ENCODE peak calls at places on chromosomes 16 and 17, in four cellular contexts. One of them, this sample, is unnamed.
A peak's percentile ranks its signal among the peaks of the same experiment; 100 is the strongest.

GRCh38 chr16:2843526-2843925 is 13.4 kb downstream of the ZG16B start:
- DNase-seq in GM23338: no peak
- DNase-seq in bronchial epithelial cell: no peak
- DNase-seq in effector memory CD4-positive, alpha-beta T cell: no peak
- DNase-seq in this sample: no peak

GRCh38 chr17:21399476-21400203 is 23.5 kb downstream of the KCNJ12 start:
- DNase-seq in GM23338: no peak
- DNase-seq in bronchial epithelial cell: no peak
- DNase-seq in effector memory CD4-positive, alpha-beta T cell: no peak
- DNase-seq in this sample: no peak

GRCh38 chr17:80137131-80137530 is 9.8 kb downstream of the EIF4A3 start:
- DNase-seq in GM23338: no peak
- DNase-seq in bronchial epithelial cell: no peak
- DNase-seq in effector memory CD4-positive, alpha-beta T cell: no peak
- DNase-seq in this sample: no peak

GRCh38 chr17:38922538-38923291 is 2.7 kb upstream of the LASP1NB start:
- DNase-seq in GM23338: peak; percentile 76
- DNase-seq in bronchial epithelial cell: peak; percentile 29
- DNase-seq in effector memory CD4-positive, alpha-beta T cell: no peak
- DNase-seq in this sample: peak; percentile 54

GRCh38 chr17:75835315-75835987 is 8.8 kb downstream of the UNC13D start:
- DNase-seq in GM23338: peak; percentile 71
- DNase-seq in bronchial epithelial cell: no peak
- DNase-seq in effector memory CD4-positive, alpha-beta T cell: no peak
- DNase-seq in this sample: peak; percentile 50

GRCh38 chr17:56880571-56880970 is 33.3 kb downstream of the TRIM25 start:
- DNase-seq in GM23338: no peak
- DNase-seq in bronchial epithelial cell: no peak
- DNase-seq in effector memory CD4-positive, alpha-beta T cell: no peak
- DNase-seq in this sample: no peak

GRCh38 chr16:49748322-49748721 is 107.6 kb downstream of the ZNF423 start:
- DNase-seq in GM23338: no peak
- DNase-seq in bronchial epithelial cell: no peak
- DNase-seq in effector memory CD4-positive, alpha-beta T cell: no peak
- DNase-seq in this sample: peak; percentile 40

GRCh38 chr17:42221886-42222745 is 27.8 kb upstream of the GHDC start:
- DNase-seq in GM23338: peak; percentile 83
- DNase-seq in bronchial epithelial cell: peak; percentile 30
- DNase-seq in effector memory CD4-positive, alpha-beta T cell: peak; percentile 21
- DNase-seq in this sample: peak; percentile 74

GRCh38 chr17:58516644-58517377 is 2.4 kb upstream of the MTMR4 start:
- DNase-seq in GM23338: no peak
- DNase-seq in bronchial epithelial cell: no peak
- DNase-seq in effector memory CD4-positive, alpha-beta T cell: no peak
- DNase-seq in this sample: no peak

GRCh38 chr17:50955160-50955559 is 89.0 kb upstream of the TOB1 start:
- DNase-seq in GM23338: no peak
- DNase-seq in bronchial epithelial cell: no peak
- DNase-seq in effector memory CD4-positive, alpha-beta T cell: no peak
- DNase-seq in this sample: no peak
- H3K27me3 ChIP-seq in GM23338: no peaks in the 10 kb centered on the region
- H3K27me3 ChIP-seq in bronchial epithelial cell: no peaks in the 10 kb centered on the region
- H3K27me3 ChIP-seq in effector memory CD4-positive, alpha-beta T cell: no peaks in the 10 kb centered on the region
- H3K27me3 ChIP-seq in this sample: no peaks in the 10 kb centered on the region

GRCh38 chr16:46743232-46743719 is 4.9 kb downstream of the MYLK3 start:
- DNase-seq in GM23338: peak; percentile 58
- DNase-seq in bronchial epithelial cell: peak; percentile 3
- DNase-seq in effector memory CD4-positive, alpha-beta T cell: no peak
- DNase-seq in this sample: peak; percentile 47
- H3K4me3 ChIP-seq in GM23338: no peak overlapping the region
- H3K4me3 ChIP-seq in bronchial epithelial cell: no peak overlapping the region
- H3K4me3 ChIP-seq in effector memory CD4-positive, alpha-beta T cell: no peak overlapping the region
- H3K4me3 ChIP-seq in this sample: peak overlapping the region; percentile 37

DNA sequence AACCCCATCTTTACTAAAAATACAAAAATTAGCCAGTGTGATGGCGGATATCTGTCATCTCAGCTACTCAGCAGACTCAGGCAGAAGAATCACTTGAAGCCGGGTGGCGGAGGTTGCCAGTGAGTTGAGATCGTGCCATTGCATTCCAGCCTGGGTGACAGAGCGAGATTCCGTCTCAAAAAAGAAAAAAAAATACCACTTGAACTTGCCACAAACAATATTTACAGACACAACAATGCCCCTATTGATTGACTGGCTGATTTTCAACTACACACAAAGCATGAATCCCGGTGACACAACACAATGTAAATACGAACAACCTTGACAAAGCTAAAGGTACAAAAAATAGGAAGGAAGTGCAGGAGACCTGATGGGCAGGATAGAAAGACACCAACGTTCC is 49.3 kb downstream of the NXN start:
- DNase-seq in GM23338: no peak
- DNase-seq in bronchial epithelial cell: no peak
- DNase-seq in effector memory CD4-positive, alpha-beta T cell: no peak
- DNase-seq in this sample: no peak
- H3K27me3 ChIP-seq in GM23338: no peaks in the 10 kb centered on the region
- H3K27me3 ChIP-seq in bronchial epithelial cell: no peaks in the 10 kb centered on the region
- H3K27me3 ChIP-seq in effector memory CD4-positive, alpha-beta T cell: no peaks in the 10 kb centered on the region
- H3K27me3 ChIP-seq in this sample: no peaks in the 10 kb centered on the region

GRCh38 chr16:69844441-69844840 is 82.3 kb downstream of the WWP2 start:
- DNase-seq in GM23338: no peak
- DNase-seq in bronchial epithelial cell: no peak
- DNase-seq in effector memory CD4-positive, alpha-beta T cell: no peak
- DNase-seq in this sample: no peak

GRCh38 chr16:69848635-69849545 is 86.8 kb downstream of the WWP2 start:
- DNase-seq in GM23338: no peak
- DNase-seq in bronchial epithelial cell: peak; percentile 14
- DNase-seq in effector memory CD4-positive, alpha-beta T cell: no peak
- DNase-seq in this sample: peak; percentile 97

GRCh38 chr16:69845181-69845580 is 83.0 kb downstream of the WWP2 start:
- DNase-seq in GM23338: no peak
- DNase-seq in bronchial epithelial cell: no peak
- DNase-seq in effector memory CD4-positive, alpha-beta T cell: no peak
- DNase-seq in this sample: no peak

GRCh38 chr16:69851491-69852240 is 89.5 kb downstream of the WWP2 start:
- DNase-seq in GM23338: no peak
- DNase-seq in bronchial epithelial cell: no peak
- DNase-seq in effector memory CD4-positive, alpha-beta T cell: no peak
- DNase-seq in this sample: peak; percentile 67

GRCh38 chr16:69847643-69848042 is 85.5 kb downstream of the WWP2 start:
- DNase-seq in GM23338: no peak
- DNase-seq in bronchial epithelial cell: no peak
- DNase-seq in effector memory CD4-positive, alpha-beta T cell: no peak
- DNase-seq in this sample: no peak
- H3K4me3 ChIP-seq in GM23338: no peak overlapping the region
- H3K4me3 ChIP-seq in bronchial epithelial cell: no peak overlapping the region
- H3K4me3 ChIP-seq in effector memory CD4-positive, alpha-beta T cell: no peak overlapping the region
- H3K4me3 ChIP-seq in this sample: no peak overlapping the region

DNA sequence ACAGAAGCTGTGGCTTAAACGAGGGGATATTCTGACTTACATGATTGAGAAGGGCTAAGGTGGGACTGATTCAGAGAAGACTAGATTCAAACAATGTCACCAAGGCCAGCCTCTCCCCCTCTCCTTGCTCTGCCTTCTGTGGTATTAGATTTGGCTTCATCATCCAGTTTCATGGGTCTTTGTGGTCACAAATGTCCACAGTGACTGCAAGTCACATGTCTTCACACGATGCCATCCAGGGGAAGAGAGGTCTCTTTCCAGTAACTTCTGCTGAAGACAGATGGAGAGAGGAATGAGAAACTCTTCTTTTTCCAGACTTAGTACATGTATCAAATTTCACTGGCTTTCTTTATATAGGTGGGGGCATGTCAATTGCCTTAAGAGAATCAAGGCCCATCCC is 57.2 kb upstream of the HNF1B start:
- DNase-seq in GM23338: no peak
- DNase-seq in bronchial epithelial cell: no peak
- DNase-seq in effector memory CD4-positive, alpha-beta T cell: no peak
- DNase-seq in this sample: no peak
- H3K27me3 ChIP-seq in GM23338: no peaks in the 10 kb centered on the region
- H3K27me3 ChIP-seq in bronchial epithelial cell: no peaks in the 10 kb centered on the region
- H3K27me3 ChIP-seq in effector memory CD4-positive, alpha-beta T cell: no peaks in the 10 kb centered on the region
- H3K27me3 ChIP-seq in this sample: peaks cover 18% of the 10 kb centered on the region

GRCh38 chr17:7176870-7177209 is 2.3 kb downstream of the ASGR1 start:
- DNase-seq in GM23338: peak; percentile 61
- DNase-seq in bronchial epithelial cell: no peak
- DNase-seq in effector memory CD4-positive, alpha-beta T cell: no peak
- DNase-seq in this sample: peak; percentile 52
- H3K4me3 ChIP-seq in GM23338: peak overlapping the region; percentile 90
- H3K4me3 ChIP-seq in bronchial epithelial cell: no peak overlapping the region
- H3K4me3 ChIP-seq in effector memory CD4-positive, alpha-beta T cell: no peak overlapping the region
- H3K4me3 ChIP-seq in this sample: peak overlapping the region; percentile 72

DNA sequence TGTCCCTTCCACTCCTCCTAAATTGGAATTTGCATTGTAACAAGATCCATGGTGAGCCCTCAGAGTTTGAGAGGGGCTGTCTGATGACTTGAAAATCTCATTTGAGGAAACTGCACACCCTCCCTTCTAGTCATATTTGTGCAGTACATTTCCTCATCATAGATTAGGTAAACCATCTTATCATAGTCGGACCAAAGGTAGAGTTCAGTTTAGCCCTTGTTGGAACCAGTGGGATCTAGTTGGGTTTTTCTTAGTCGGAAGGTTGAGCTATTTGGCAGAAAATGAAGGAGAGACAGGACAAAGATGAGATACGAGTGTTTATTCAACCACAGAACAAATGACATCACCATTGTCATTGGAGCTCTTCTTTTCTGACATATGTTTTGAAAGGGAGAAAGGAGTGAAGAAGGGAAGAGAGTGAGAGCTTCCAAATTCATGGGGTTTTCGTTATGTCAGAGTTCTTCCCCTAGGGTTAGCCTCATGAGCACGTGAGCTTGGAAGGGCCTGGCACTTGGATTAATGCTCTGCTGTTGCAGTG is 15.8 kb upstream of the KRT20 start:
- DNase-seq in GM23338: no peak
- DNase-seq in bronchial epithelial cell: no peak
- DNase-seq in effector memory CD4-positive, alpha-beta T cell: no peak
- DNase-seq in this sample: no peak
- H3K27me3 ChIP-seq in GM23338: no peaks in the 10 kb centered on the region
- H3K27me3 ChIP-seq in bronchial epithelial cell: no peaks in the 10 kb centered on the region
- H3K27me3 ChIP-seq in effector memory CD4-positive, alpha-beta T cell: no peaks in the 10 kb centered on the region
- H3K27me3 ChIP-seq in this sample: no peaks in the 10 kb centered on the region

GRCh38 chr17:28665994-28666393 is 4.0 kb downstream of the SUPT6H start:
- DNase-seq in GM23338: no peak
- DNase-seq in bronchial epithelial cell: no peak
- DNase-seq in effector memory CD4-positive, alpha-beta T cell: no peak
- DNase-seq in this sample: no peak
- H3K4me3 ChIP-seq in GM23338: no peak overlapping the region
- H3K4me3 ChIP-seq in bronchial epithelial cell: no peak overlapping the region
- H3K4me3 ChIP-seq in effector memory CD4-positive, alpha-beta T cell: no peak overlapping the region
- H3K4me3 ChIP-seq in this sample: no peak overlapping the region

This sample was measured in GM23248.